ENCODE peak calls at places on chromosomes 12 and 14, in six cellular contexts. U is activated naive CD4-positive, alpha-beta T cell treated with anti-CD3 and anti-CD28 coated beads for 36 hours; C is effector memory CD8-positive, alpha-beta T cell; B is AG09319; G is A549; L is EL. M is an unnamed sample.

GRCh38 chr14:101489092-101489760 is 72.1 kb upstream of the DIO3 start:
- DNase-seq in C (no peak), L (no peak), B (no peak), U (no peak), G (no peak), M (no peak)

GRCh38 chr12:19288603-19289244 is 150.6 kb upstream of the AEBP2 start:
- DNase-seq in L (peak; percentile 43), G (peak; percentile 48), B (no peak), C (no peak), U (no peak), M (peak; percentile 26)

GRCh38 chr14:61174395-61175386 is 106.4 kb downstream of the TMEM30B start:
- DNase-seq in U (no peak), L (peak; percentile 73), G (no peak), B (no peak), C (no peak), M (no peak)

GRCh38 chr14:24056800-24057184 is 5.0 kb downstream of the CARMIL3 start:
- DNase-seq in G (no peak), C (no peak), L (no peak), U (no peak), B (no peak), M (no peak)

GRCh38 chr12:27434673-27435565 is 11.6 kb upstream of the SMCO2 start:
- DNase-seq in G (no peak), U (peak; percentile 37), B (no peak), C (peak; percentile 2), L (peak; percentile 17), M (peak; percentile 45)

GRCh38 chr12:132321321-132322118 is 7.9 kb downstream of the GALNT9 start:
- DNase-seq in G (no peak), L (no peak), C (no peak), U (no peak), B (no peak), M (no peak)

GRCh38 chr12:76259660-76260389 is 88.4 kb downstream of the BBS10 start:
- DNase-seq in G (no peak), U (no peak), L (peak; percentile 92), C (no peak), B (peak; percentile 53), M (no peak)

GRCh38 chr12:15274561-15274967 is 47.7 kb upstream of the PTPRO start:
- DNase-seq in G (peak; percentile 11), C (no peak), B (no peak), U (no peak), L (no peak), M (no peak)

GRCh38 chr12:754238-754816 is 1.9 kb downstream of the WNK1 start:
- DNase-seq in G (peak; percentile 41), B (no peak), C (peak; percentile 21), L (peak; percentile 41), U (peak; percentile 9), M (no peak)

M was measured in GM10248.